ENCODE peak calls at places on chromosomes 7 and 10, in eight cellular contexts. V is body of pancreas, H is cardiac muscle cell, M is mesothelial cell of epicardium, Y is fibroblast of mammary gland, F is NCI-H1105, C is activated T-cell treated with anti-CD3 and anti-CD28 coated beads for 48 hours, B is ureter. R is an unnamed sample.

GRCh38 chr10:103560886-103561285 is 67.4 kb downstream of the NEURL1 start:
- DNase-seq in V (peak; percentile 40), H (no peak), M (no peak), Y (no peak), F (no peak), C (no peak), B (no peak), R (no peak)

GRCh38 chr7:151435971-151436370 is 4.0 kb downstream of the CRYGN start:
- DNase-seq in V (no peak), H (no peak), M (no peak), Y (no peak), F (no peak), C (no peak), B (no peak), R (no peak)

GRCh38 chr10:83607959-83608745 is 531.2 kb upstream of the GHITM start:
- DNase-seq in V (no peak), H (no peak), M (no peak), Y (no peak), F (no peak), C (no peak), B (no peak), R (no peak)

GRCh38 chr10:43202657-43203490 is 64.0 kb downstream of the RASGEF1A start:
- DNase-seq in V (peak; percentile 58), H (peak; percentile 39), M (peak; percentile 21), Y (no peak), F (no peak), C (peak; percentile 41), B (peak; percentile 45), R (no peak)

GRCh38 chr7:4113271-4113670 is 568.8 kb upstream of the FOXK1 start:
- DNase-seq in V (peak; percentile 2), H (no peak), M (no peak), Y (no peak), F (no peak), C (no peak), B (no peak), R (no peak)

GRCh38 chr7:985915-986741 is 3.1 kb downstream of the CYP2W1 start:
- DNase-seq in V (peak; percentile 64), H (no peak), M (no peak), Y (peak; percentile 38), F (no peak), C (no peak), B (no peak), R (no peak)

GRCh38 chr10:89283174-89283987 is 18.5 kb upstream of the IFIT2 start:
- DNase-seq in V (no peak), H (no peak), M (no peak), Y (peak; percentile 70), F (no peak), C (no peak), B (no peak), R (no peak)

GRCh38 chr7:5620459-5620881 is 161.0 kb downstream of the RNF216 start:
- DNase-seq in V (no peak), H (no peak), M (no peak), Y (no peak), F (no peak), C (no peak), B (no peak), R (no peak)

GRCh38 chr10:101085846-101086245 is 24.1 kb downstream of the KAZALD1 start:
- DNase-seq in V (no peak), H (no peak), M (no peak), Y (peak; percentile 15), F (no peak), C (no peak), B (no peak), R (no peak)

GRCh38 chr10:14126697-14127440 is 203.9 kb downstream of the FRMD4A start:
- DNase-seq in V (no peak), H (no peak), M (no peak), Y (peak; percentile 48), F (no peak), C (no peak), B (no peak), R (no peak)

GRCh38 chr7:39353615-39354376 is 212.4 kb upstream of the YAE1 start:
- DNase-seq in V (peak; percentile 56), H (peak; percentile 67), M (no peak), Y (peak; percentile 16), F (peak; percentile 84), C (no peak), B (no peak), R (no peak)

GRCh38 chr7:43583424-43584199 is 704 bp downstream of the STK17A start:
- DNase-seq in V (peak; percentile 89), H (peak; percentile 81), M (peak; percentile 50), Y (peak; percentile 35), F (peak; percentile 42), C (peak; percentile 54), B (peak; percentile 68), R (peak; percentile 45)

GRCh38 chr7:42461537-42461936 is 224.5 kb upstream of the GLI3 start:
- DNase-seq in V (no peak), H (no peak), M (no peak), Y (no peak), F (no peak), C (no peak), B (no peak), R (no peak)

GRCh38 chr7:115475774-115476407 is 554.0 kb downstream of the MDFIC start:
- DNase-seq in V (no peak), H (peak; percentile 40), M (no peak), Y (no peak), F (peak; percentile 6), C (no peak), B (no peak), R (no peak)

GRCh38 chr7:5234852-5235831 is 45.1 kb downstream of the WIPI2 start:
- DNase-seq in V (no peak), H (no peak), M (no peak), Y (peak; percentile 32), F (no peak), C (no peak), B (no peak), R (peak; percentile 41)